ENCODE peak calls at places on chromosomes 16 and 17, in six cellular contexts. Q, J, V, R, N and Z are unnamed samples.

GRCh38 chr16:11155284-11155806 is 100.7 kb downstream of the SOCS1 start:
- DNase-seq in N (no peak), J (no peak), R (peak), Q (no peak), V (no peak), Z (no peak)

GRCh38 chr17:80457236-80457856 is 19.1 kb downstream of the NPTX1 start:
- DNase-seq in N (no peak), R (no peak), V (no peak), J (no peak), Q (no peak), Z (no peak)

GRCh38 chr16:80356365-80356764 is 184.4 kb upstream of the DYNLRB2 start:
- DNase-seq in V (no peak), N (no peak), Q (no peak), J (no peak), R (no peak), Z (no peak)

GRCh38 chr16:14334366-14335105 is 263.4 kb downstream of the MRTFB start:
- DNase-seq in R (peak), J (no peak), N (no peak), Q (peak), V (no peak), Z (no peak)

GRCh38 chr17:31582151-31582907 is 190.9 kb downstream of the RAB11FIP4 start:
- DNase-seq in N (peak), V (no peak), Q (no peak), R (no peak), J (peak), Z (no peak)

GRCh38 chr16:17125671-17126070 is 345.1 kb downstream of the XYLT1 start:
- DNase-seq in V (no peak), J (no peak), R (peak), N (no peak), Q (no peak), Z (no peak)

GRCh38 chr17:1829189-1829578 is 518 bp downstream of the SMYD4 start:
- DNase-seq in V (no peak), R (peak), Q (no peak), N (peak), J (no peak), Z (no peak)

GRCh38 chr17:17994271-17994670 is 21.6 kb downstream of the DRC3 start:
- DNase-seq in V (peak), Q (no peak), J (no peak), N (peak), R (no peak), Z (no peak)

GRCh38 chr17:74513987-74514631 is 17.2 kb downstream of the CD300LB start:
- DNase-seq in V (peak), N (no peak), R (peak), J (no peak), Q (no peak), Z (peak)

GRCh38 chr16:49516382-49517036 is 142.9 kb downstream of the C16orf78 start:
- DNase-seq in Q (no peak), V (no peak), J (no peak), N (no peak), R (no peak), Z (no peak)

GRCh38 chr16:57859331-57859730 is 57.0 kb upstream of the KIFC3 start:
- DNase-seq in N (no peak), R (peak), Q (no peak), V (peak), J (no peak), Z (no peak)

GRCh38 chr16:5971924-5972323 is 874.3 kb upstream of the EEF2KMT start:
- DNase-seq in Q (no peak), R (no peak), V (no peak), J (no peak), N (no peak), Z (no peak)

GRCh38 chr17:82031303-82031884 is at the start of gene RAC3:
- DNase-seq in V (peak), J (no peak), R (no peak), Q (no peak), N (no peak), Z (no peak)

GRCh38 chr17:29933379-29933778 is 3.4 kb upstream of the SSH2 start:
- DNase-seq in V (peak), R (peak), N (no peak), J (no peak), Q (peak), Z (no peak)

GRCh38 chr16:19029980-19030379 is 37.4 kb upstream of the COQ7 start:
- DNase-seq in N (no peak), J (no peak), R (no peak), Q (no peak), V (no peak), Z (no peak)

GRCh38 chr16:86040496-86040895 is 141.5 kb downstream of the IRF8 start:
- DNase-seq in R (no peak), V (no peak), J (peak), Q (no peak), N (no peak), Z (no peak)

GRCh38 chr17:29645516-29646051 is 22.9 kb upstream of the CORO6 start:
- DNase-seq in V (no peak), Q (no peak), N (no peak), R (peak), J (peak), Z (peak)

DNA sequence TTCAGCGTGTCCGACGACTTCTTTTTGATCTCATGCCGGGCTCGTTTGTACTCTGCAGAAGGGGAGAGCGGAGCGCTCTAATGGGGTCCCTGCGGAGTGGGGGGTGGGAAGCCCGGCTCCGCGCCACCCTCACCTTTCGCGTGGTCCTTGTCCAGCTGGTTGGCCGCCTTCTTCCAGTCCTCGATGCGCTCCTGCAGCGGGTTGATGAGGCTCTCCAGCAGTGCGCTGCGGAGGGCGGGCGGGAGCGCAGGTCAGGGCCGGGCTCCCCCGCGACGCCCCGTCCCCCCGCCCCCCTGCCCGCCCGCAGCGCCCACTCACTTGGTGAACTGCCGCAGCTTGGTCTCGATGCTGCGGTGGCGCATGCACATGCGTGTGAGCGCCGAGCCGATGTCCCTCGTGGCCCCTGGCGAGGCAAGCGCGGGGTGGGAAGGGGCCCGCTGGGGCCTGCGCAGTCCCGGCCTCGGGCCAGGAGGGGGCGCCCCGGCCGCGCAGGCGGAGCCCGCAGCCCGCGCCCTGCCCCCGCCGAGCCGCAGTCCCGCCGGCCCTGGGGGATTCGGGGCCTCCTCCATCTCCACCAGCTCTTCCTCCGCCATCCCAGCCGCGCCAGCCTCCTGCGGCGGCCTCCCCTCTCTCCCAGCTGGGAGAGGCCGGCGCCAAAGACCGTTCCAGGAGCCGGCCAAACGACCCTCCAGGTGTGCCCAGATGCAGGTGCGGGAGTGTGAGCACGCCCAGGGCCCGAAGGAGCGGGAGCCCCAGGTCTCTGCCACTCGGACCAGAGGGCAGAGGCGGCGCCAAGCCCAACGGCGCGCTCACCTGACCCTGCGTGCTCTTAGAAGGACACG is 6.0 kb downstream of the MTSS2 start:
- DNase-seq in J (no peak), N (no peak), R (no peak), V (peak), Q (no peak), Z (no peak)
- TF ChIP-seq CTCF in J (peak), N (peak), R (peak), V (peak), Q (peak), Z (no peak)

GRCh38 chr16:55370762-55371482 is 46.9 kb downstream of the IRX6 start:
- DNase-seq in J (peak), V (peak), R (no peak), Q (no peak), N (peak), Z (no peak)
- TF ChIP-seq CTCF in J (peak), V (peak), R (peak), Q (peak), N (peak), Z (no peak)

GRCh38 chr17:6286239-6286638 is 148.7 kb downstream of the AIPL1 start:
- DNase-seq in R (no peak), Q (no peak), J (no peak), N (no peak), V (no peak), Z (no peak)
- TF ChIP-seq CTCF in R (no peak), Q (no peak), J (no peak), N (no peak), V (peak), Z (no peak)

DNA sequence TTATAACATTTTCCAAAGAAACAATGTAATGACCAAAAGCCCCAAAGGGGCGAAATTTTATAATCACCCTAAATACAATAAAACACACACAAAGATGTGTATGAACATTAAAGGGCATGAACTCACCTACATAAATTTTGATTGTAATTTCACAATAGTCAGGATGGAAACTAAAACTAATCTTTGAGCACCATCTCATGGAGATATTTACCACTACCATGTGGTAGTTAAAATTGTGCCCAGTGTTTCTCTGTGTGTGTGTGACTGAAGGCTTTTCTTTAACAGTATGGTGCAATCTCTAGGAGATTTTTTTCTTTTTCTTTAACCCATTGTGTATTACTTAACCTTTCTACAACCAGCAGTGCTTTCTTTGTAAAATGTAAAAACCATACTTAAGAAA is 19.7 kb upstream of the MEIOC start:
- DNase-seq in Q (peak), N (no peak), R (peak), J (no peak), V (peak), Z (no peak)
- TF ChIP-seq CTCF in Q (peak), N (peak), R (peak), J (peak), V (peak), Z (no peak)

GRCh38 chr17:64773836-64774761 is 112.0 kb upstream of the SMURF2 start:
- DNase-seq in Q (peak), V (peak), N (no peak), J (peak), R (peak), Z (no peak)
- TF ChIP-seq CTCF in Q (peak), V (peak), N (no peak), J (no peak), R (peak), Z (no peak)